ENCODE peak calls at places on chromosomes 4 and X, in ten cellular contexts. M is adrenal gland, C is spleen, W is IMR-90, A is stomach, Y is upper lobe of left lung, U is prostate gland, R is tibial nerve, J is body of pancreas, Q is ovary. T is an unnamed sample.
A peak's percentile ranks its signal among the peaks of the same experiment; 100 is the strongest.

GRCh38 chrX:1202251-1202650 is 10.2 kb downstream of the CRLF2 start:
- DNase-seq in R (no peak), A (no peak), W (no peak), C (peak; percentile 59), U (no peak), J (no peak), Q (no peak), M (no peak), Y (peak; percentile 75), T (peak; percentile 30)

GRCh38 chr4:11299016-11299415 is 129.7 kb downstream of the HS3ST1 start:
- DNase-seq in Y (no peak), J (no peak), Q (no peak), W (no peak), R (no peak), M (no peak), U (no peak), C (no peak), A (no peak), T (no peak)

GRCh38 chr4:1052231-1052671 is 40.8 kb downstream of the FGFRL1 start:
- DNase-seq in R (no peak), U (no peak), M (no peak), Q (peak; percentile 14), C (peak; percentile 63), A (peak; percentile 24), W (no peak), J (no peak), Y (peak; percentile 48), T (peak; percentile 34)

GRCh38 chr4:57147335-57148060 is 37.3 kb upstream of the IGFBP7 start:
- DNase-seq in U (no peak), C (no peak), M (no peak), Q (no peak), J (no peak), R (no peak), Y (no peak), A (no peak), W (peak; percentile 75), T (no peak)

GRCh38 chr4:174136013-174136412 is 147.5 kb downstream of the FBXO8 start:
- DNase-seq in U (no peak), Q (no peak), Y (no peak), R (no peak), M (no peak), J (no peak), W (no peak), C (no peak), A (no peak), T (no peak)

GRCh38 chr4:152342293-152342692 is 193.6 kb downstream of the FBXW7 start:
- DNase-seq in Y (no peak), Q (no peak), C (no peak), W (peak; percentile 72), A (no peak), M (no peak), R (no peak), J (no peak), U (no peak), T (no peak)

GRCh38 chr4:47031713-47032404 is 492 bp downstream of the GABRB1 start:
- DNase-seq in Q (no peak), J (peak; percentile 12), U (no peak), M (no peak), R (no peak), A (no peak), W (no peak), C (no peak), Y (no peak), T (peak; percentile 48)

GRCh38 chrX:17521871-17522693 is 147.1 kb downstream of the NHS start:
- DNase-seq in Y (no peak), C (no peak), Q (peak; percentile 31), R (no peak), M (no peak), W (peak; percentile 45), U (no peak), A (no peak), J (no peak), T (no peak)

GRCh38 chr4:159367421-159368105 is 264.7 kb downstream of the RAPGEF2 start:
- DNase-seq in M (no peak), J (no peak), U (no peak), R (no peak), C (no peak), W (no peak), Q (no peak), Y (no peak), A (no peak), T (no peak)

GRCh38 chr4:159368320-159368719 is 265.4 kb downstream of the RAPGEF2 start:
- DNase-seq in Y (no peak), Q (no peak), M (no peak), A (no peak), C (no peak), J (no peak), W (no peak), U (no peak), R (no peak), T (no peak)

GRCh38 chr4:159369256-159369655 is 266.4 kb downstream of the RAPGEF2 start:
- DNase-seq in A (no peak), M (no peak), J (no peak), C (no peak), W (no peak), R (no peak), Q (no peak), U (no peak), Y (no peak), T (no peak)

GRCh38 chr4:159370316-159370715 is 267.4 kb downstream of the RAPGEF2 start:
- DNase-seq in C (no peak), A (no peak), Q (no peak), J (no peak), R (no peak), W (no peak), Y (no peak), M (no peak), U (no peak), T (no peak)

DNA sequence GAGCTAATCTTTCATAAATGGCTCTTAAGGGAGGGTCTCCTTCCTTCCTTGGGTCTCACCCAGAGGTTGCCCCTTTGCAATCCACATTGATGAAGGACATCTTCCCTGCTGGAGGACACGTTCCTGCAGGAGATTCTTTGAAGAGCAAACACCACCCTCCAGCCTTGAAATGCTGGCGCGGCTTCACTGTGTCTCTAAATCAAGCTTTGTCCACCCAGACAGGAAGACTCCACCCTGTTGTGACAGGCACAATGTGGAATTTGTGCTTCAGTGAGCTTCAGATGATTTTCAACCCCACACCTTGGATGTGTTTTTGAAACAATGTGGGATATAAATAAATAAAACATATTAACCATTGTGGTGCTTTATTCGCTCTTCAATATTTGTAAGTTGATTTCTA is 264.1 kb downstream of the RAPGEF2 start:
- DNase-seq in Y (no peak), C (no peak), M (no peak), U (no peak), Q (no peak), A (no peak), R (no peak), W (no peak), J (no peak), T (no peak)
- TF ChIP-seq POLR2A in Y (no peak), C (no peak), M (no peak), U (no peak), Q (no peak), A (no peak), R (no peak), W (no peak), J (no peak), T (no peak)

GRCh38 chrX:57134702-57135101 is 2.5 kb downstream of the SPIN2A start:
- DNase-seq in U (no peak), Q (no peak), J (no peak), C (no peak), Y (no peak), A (no peak), R (no peak), W (no peak), M (no peak), T (no peak)

GRCh38 chrX:57132046-57132445 is 5.2 kb downstream of the SPIN2A start:
- DNase-seq in J (no peak), A (no peak), Q (no peak), W (no peak), R (no peak), M (no peak), U (no peak), Y (no peak), C (no peak), T (no peak)

GRCh38 chrX:57135287-57135686 is 1.9 kb downstream of the SPIN2A start:
- DNase-seq in Y (no peak), W (no peak), J (no peak), C (no peak), U (no peak), R (no peak), Q (no peak), A (no peak), M (no peak), T (no peak)

GRCh38 chrX:57138674-57139073 is 1.5 kb upstream of the SPIN2A start:
- DNase-seq in Y (no peak), J (no peak), A (no peak), U (no peak), M (no peak), R (no peak), Q (no peak), W (no peak), C (no peak), T (no peak)

DNA sequence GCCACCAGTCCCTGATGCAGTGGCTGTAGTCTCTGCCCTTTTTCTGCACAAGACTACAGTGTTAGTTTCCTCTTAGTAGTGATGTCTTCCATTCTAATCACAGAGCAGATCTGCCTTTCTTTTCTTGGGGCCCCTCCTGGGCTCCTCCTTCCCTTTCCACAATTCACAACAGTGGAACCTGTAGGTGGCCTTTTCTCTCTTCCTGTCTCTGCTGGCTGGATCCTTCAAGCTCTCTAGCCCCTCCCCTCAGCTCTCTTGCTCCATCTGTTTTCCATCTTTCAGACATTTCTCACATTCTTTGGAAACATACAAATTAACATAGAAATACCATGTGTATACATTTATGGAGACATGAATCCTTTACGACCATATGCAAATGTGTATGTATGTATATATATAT is 284 bp upstream of the SPIN2A start:
- DNase-seq in J (no peak), U (no peak), Y (no peak), M (no peak), C (no peak), R (no peak), Q (no peak), W (no peak), A (no peak), T (no peak)
- H3K27ac ChIP-seq in J (no peak overlapping the region), U (no peak overlapping the region), Y (no peak overlapping the region), M (no peak overlapping the region), C (no peak overlapping the region), R (no peak overlapping the region), Q (no peak overlapping the region), W (no peak overlapping the region), A (no peak overlapping the region), T (no peak overlapping the region)

DNA sequence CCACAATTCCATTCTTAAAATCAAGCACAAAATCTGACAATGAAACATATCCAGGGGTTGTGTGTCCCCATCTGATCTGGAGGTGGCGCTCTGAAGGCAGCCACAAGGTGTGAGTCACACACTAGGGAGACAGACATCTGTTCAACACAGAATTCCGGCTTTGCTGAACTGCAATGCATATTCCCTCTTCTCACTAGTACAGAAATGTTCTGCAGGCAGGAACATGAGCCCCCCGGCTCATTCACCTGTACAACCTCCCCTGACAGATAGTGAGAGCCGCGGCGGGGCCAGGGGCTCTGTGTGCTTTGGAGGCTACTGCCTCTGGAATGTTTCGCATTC is 41.9 kb downstream of the WDR1 start:
- DNase-seq in U (no peak), W (peak; percentile 70), C (no peak), Y (no peak), A (peak; percentile 19), J (no peak), R (no peak), Q (no peak), M (peak; percentile 61), T (no peak)
- TF ChIP-seq POLR2A in U (no peak), W (no peak), C (no peak), Y (no peak), A (no peak), J (no peak), R (no peak), Q (no peak), M (no peak), T (no peak)

GRCh38 chrX:12411831-12412230 is 273.6 kb downstream of the FRMPD4 start:
- DNase-seq in R (no peak), A (no peak), U (no peak), W (peak; percentile 10), C (no peak), Q (no peak), M (no peak), J (no peak), Y (no peak), T (no peak)
- H3K27ac ChIP-seq in R (no peak overlapping the region), A (no peak overlapping the region), U (no peak overlapping the region), W (no peak overlapping the region), C (no peak overlapping the region), Q (no peak overlapping the region), M (no peak overlapping the region), J (no peak overlapping the region), Y (no peak overlapping the region), T (no peak overlapping the region)

T was measured in Peyer's patch.